ENCODE peak calls at places on chromosomes 4 and X, in seven cellular contexts. One of them, this sample, is unnamed.

GRCh38 chrX:129759576-129760061 is 20.1 kb upstream of the SASH3 start:
- DNase-seq in CD4-positive, CD25-positive, alpha-beta regulatory T cell: peak
- DNase-seq in dorsolateral prefrontal cortex: peak
- DNase-seq in right cardiac atrium: peak
- DNase-seq in left lung: peak
- DNase-seq in ovary: no peak
- DNase-seq in heart right ventricle: peak
- DNase-seq in this sample: no peak

GRCh38 chr4:129223955-129224354 is 128.0 kb downstream of the C4orf33 start:
- DNase-seq in CD4-positive, CD25-positive, alpha-beta regulatory T cell: no peak
- DNase-seq in ovary: no peak
- DNase-seq in dorsolateral prefrontal cortex: no peak
- DNase-seq in left lung: no peak
- DNase-seq in heart right ventricle: no peak
- DNase-seq in right cardiac atrium: no peak
- DNase-seq in this sample: no peak

GRCh38 chr4:78951862-78952472 is 12.7 kb upstream of the PAQR3 start:
- DNase-seq in dorsolateral prefrontal cortex: no peak
- DNase-seq in ovary: no peak
- DNase-seq in right cardiac atrium: no peak
- DNase-seq in left lung: no peak
- DNase-seq in CD4-positive, CD25-positive, alpha-beta regulatory T cell: peak
- DNase-seq in heart right ventricle: no peak
- DNase-seq in this sample: no peak

GRCh38 chr4:1365271-1366178 is 18.5 kb downstream of the UVSSA start:
- DNase-seq in ovary: no peak
- DNase-seq in left lung: peak
- DNase-seq in heart right ventricle: no peak
- DNase-seq in dorsolateral prefrontal cortex: no peak
- DNase-seq in CD4-positive, CD25-positive, alpha-beta regulatory T cell: no peak
- DNase-seq in right cardiac atrium: peak
- DNase-seq in this sample: peak

GRCh38 chrX:35919536-35920309 is at the start of gene CFAP47:
- DNase-seq in ovary: no peak
- DNase-seq in dorsolateral prefrontal cortex: no peak
- DNase-seq in CD4-positive, CD25-positive, alpha-beta regulatory T cell: no peak
- DNase-seq in left lung: peak
- DNase-seq in heart right ventricle: no peak
- DNase-seq in right cardiac atrium: peak
- DNase-seq in this sample: no peak

GRCh38 chr4:163536101-163536500 is 41.6 kb downstream of the TMA16 start:
- DNase-seq in left lung: no peak
- DNase-seq in dorsolateral prefrontal cortex: no peak
- DNase-seq in heart right ventricle: no peak
- DNase-seq in CD4-positive, CD25-positive, alpha-beta regulatory T cell: no peak
- DNase-seq in ovary: no peak
- DNase-seq in right cardiac atrium: no peak
- DNase-seq in this sample: no peak

GRCh38 chr4:74456056-74456744 is 11.3 kb downstream of the AREG start:
- DNase-seq in CD4-positive, CD25-positive, alpha-beta regulatory T cell: no peak
- DNase-seq in dorsolateral prefrontal cortex: no peak
- DNase-seq in ovary: no peak
- DNase-seq in right cardiac atrium: no peak
- DNase-seq in left lung: no peak
- DNase-seq in heart right ventricle: no peak
- DNase-seq in this sample: no peak

GRCh38 chr4:1248262-1249147 is at the start of gene CTBP1:
- DNase-seq in CD4-positive, CD25-positive, alpha-beta regulatory T cell: peak
- DNase-seq in heart right ventricle: peak
- DNase-seq in dorsolateral prefrontal cortex: peak
- DNase-seq in left lung: peak
- DNase-seq in ovary: peak
- DNase-seq in right cardiac atrium: peak
- DNase-seq in this sample: peak

GRCh38 chr4:3111461-3111860 is 37.0 kb downstream of the HTT start:
- DNase-seq in CD4-positive, CD25-positive, alpha-beta regulatory T cell: no peak
- DNase-seq in ovary: no peak
- DNase-seq in left lung: no peak
- DNase-seq in dorsolateral prefrontal cortex: no peak
- DNase-seq in heart right ventricle: no peak
- DNase-seq in right cardiac atrium: no peak
- DNase-seq in this sample: no peak

GRCh38 chr4:3115637-3116300 is 41.3 kb downstream of the HTT start:
- DNase-seq in heart right ventricle: no peak
- DNase-seq in dorsolateral prefrontal cortex: no peak
- DNase-seq in left lung: no peak
- DNase-seq in right cardiac atrium: no peak
- DNase-seq in ovary: no peak
- DNase-seq in CD4-positive, CD25-positive, alpha-beta regulatory T cell: no peak
- DNase-seq in this sample: no peak

GRCh38 chr4:3114377-3114776 is 39.9 kb downstream of the HTT start:
- DNase-seq in right cardiac atrium: no peak
- DNase-seq in CD4-positive, CD25-positive, alpha-beta regulatory T cell: no peak
- DNase-seq in ovary: no peak
- DNase-seq in dorsolateral prefrontal cortex: no peak
- DNase-seq in left lung: no peak
- DNase-seq in heart right ventricle: no peak
- DNase-seq in this sample: no peak

GRCh38 chr4:3112979-3113469 is 38.5 kb downstream of the HTT start:
- DNase-seq in heart right ventricle: no peak
- DNase-seq in left lung: no peak
- DNase-seq in right cardiac atrium: no peak
- DNase-seq in CD4-positive, CD25-positive, alpha-beta regulatory T cell: no peak
- DNase-seq in dorsolateral prefrontal cortex: no peak
- DNase-seq in ovary: no peak
- DNase-seq in this sample: no peak

DNA sequence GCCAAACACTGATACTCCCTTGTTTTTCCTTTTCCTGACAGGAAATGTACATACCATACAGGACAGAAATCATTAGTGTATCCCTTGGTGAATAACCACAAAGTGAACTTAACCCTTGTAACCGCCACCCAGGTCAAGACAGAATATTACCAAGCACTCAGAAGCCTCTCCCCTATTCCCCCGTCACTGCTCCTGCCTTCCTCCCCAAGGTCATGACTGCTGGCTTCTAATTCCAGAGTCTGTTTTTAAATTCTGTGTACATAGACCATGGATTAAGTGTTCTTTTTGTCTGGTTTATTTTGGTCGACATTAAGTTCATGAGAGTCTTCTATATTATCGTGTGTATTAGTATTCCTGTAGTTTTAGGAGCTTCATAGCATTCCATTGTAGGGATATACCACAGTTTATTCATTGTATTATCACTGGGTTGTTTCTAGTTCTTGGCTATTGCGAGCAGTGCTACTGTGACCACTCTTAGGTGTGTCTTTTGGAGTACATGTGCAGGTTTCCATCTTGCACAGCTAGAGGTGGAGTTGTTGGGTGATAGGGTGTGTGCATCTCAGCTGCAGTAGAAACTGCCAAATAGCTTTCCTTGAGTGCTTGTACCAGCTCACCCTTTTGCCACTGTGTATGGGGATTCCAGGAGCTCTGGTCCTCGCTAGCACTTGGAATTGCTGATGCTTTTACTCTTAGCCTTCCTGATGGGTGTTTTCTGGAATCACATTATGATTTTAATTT is 37.9 kb downstream of the HTT start:
- DNase-seq in CD4-positive, CD25-positive, alpha-beta regulatory T cell: no peak
- DNase-seq in left lung: no peak
- DNase-seq in right cardiac atrium: no peak
- DNase-seq in heart right ventricle: no peak
- DNase-seq in ovary: no peak
- DNase-seq in dorsolateral prefrontal cortex: no peak
- DNase-seq in this sample: no peak
- H3K27ac ChIP-seq in CD4-positive, CD25-positive, alpha-beta regulatory T cell: no peak
- H3K27ac ChIP-seq in left lung: no peak
- H3K27ac ChIP-seq in right cardiac atrium: no peak
- H3K27ac ChIP-seq in heart right ventricle: no peak
- H3K27ac ChIP-seq in ovary: no peak
- H3K27ac ChIP-seq in dorsolateral prefrontal cortex: no peak
- H3K27ac ChIP-seq in this sample: peak

GRCh38 chr4:37482236-37482635 is 203.9 kb downstream of the RELL1 start:
- DNase-seq in right cardiac atrium: no peak
- DNase-seq in CD4-positive, CD25-positive, alpha-beta regulatory T cell: no peak
- DNase-seq in dorsolateral prefrontal cortex: no peak
- DNase-seq in left lung: no peak
- DNase-seq in heart right ventricle: no peak
- DNase-seq in ovary: no peak
- DNase-seq in this sample: no peak
- H3K4me3 ChIP-seq in right cardiac atrium: no peak
- H3K4me3 ChIP-seq in CD4-positive, CD25-positive, alpha-beta regulatory T cell: no peak
- H3K4me3 ChIP-seq in dorsolateral prefrontal cortex: no peak
- H3K4me3 ChIP-seq in left lung: no peak
- H3K4me3 ChIP-seq in heart right ventricle: no peak
- H3K4me3 ChIP-seq in ovary: no peak
- H3K4me3 ChIP-seq in this sample: no peak

DNA sequence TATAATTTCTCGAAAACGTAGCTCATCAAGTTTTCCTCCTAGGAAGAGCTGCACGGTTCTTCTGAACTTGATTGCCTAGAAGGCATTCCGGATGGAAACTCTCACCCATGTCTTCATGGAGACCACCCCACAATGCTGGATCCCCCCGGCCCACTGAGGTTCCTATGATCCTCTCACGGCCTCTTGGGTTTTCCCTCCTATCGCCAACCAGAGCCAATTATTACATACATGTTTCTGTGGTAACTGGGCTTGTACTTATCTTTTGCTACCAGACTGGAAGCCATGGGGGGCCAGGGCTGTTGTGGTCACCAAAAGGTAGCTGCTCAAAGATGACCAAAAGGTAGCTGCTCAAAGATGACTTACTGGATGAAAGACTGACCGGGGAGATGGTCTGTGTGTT is 131.5 kb downstream of the AFAP1 start:
- DNase-seq in left lung: no peak
- DNase-seq in right cardiac atrium: no peak
- DNase-seq in CD4-positive, CD25-positive, alpha-beta regulatory T cell: no peak
- DNase-seq in dorsolateral prefrontal cortex: no peak
- DNase-seq in ovary: no peak
- DNase-seq in heart right ventricle: no peak
- DNase-seq in this sample: no peak
- H3K27ac ChIP-seq in left lung: no peak
- H3K27ac ChIP-seq in right cardiac atrium: peak
- H3K27ac ChIP-seq in CD4-positive, CD25-positive, alpha-beta regulatory T cell: no peak
- H3K27ac ChIP-seq in dorsolateral prefrontal cortex: no peak
- H3K27ac ChIP-seq in ovary: no peak
- H3K27ac ChIP-seq in heart right ventricle: no peak
- H3K27ac ChIP-seq in this sample: peak

GRCh38 chrX:44898411-44899221 is 25.6 kb downstream of the KDM6A start:
- DNase-seq in right cardiac atrium: no peak
- DNase-seq in dorsolateral prefrontal cortex: no peak
- DNase-seq in CD4-positive, CD25-positive, alpha-beta regulatory T cell: no peak
- DNase-seq in left lung: no peak
- DNase-seq in heart right ventricle: no peak
- DNase-seq in ovary: no peak
- DNase-seq in this sample: no peak
- H3K4me3 ChIP-seq in right cardiac atrium: no peak
- H3K4me3 ChIP-seq in dorsolateral prefrontal cortex: no peak
- H3K4me3 ChIP-seq in CD4-positive, CD25-positive, alpha-beta regulatory T cell: peak
- H3K4me3 ChIP-seq in left lung: no peak
- H3K4me3 ChIP-seq in heart right ventricle: no peak
- H3K4me3 ChIP-seq in ovary: no peak
- H3K4me3 ChIP-seq in this sample: no peak

DNA sequence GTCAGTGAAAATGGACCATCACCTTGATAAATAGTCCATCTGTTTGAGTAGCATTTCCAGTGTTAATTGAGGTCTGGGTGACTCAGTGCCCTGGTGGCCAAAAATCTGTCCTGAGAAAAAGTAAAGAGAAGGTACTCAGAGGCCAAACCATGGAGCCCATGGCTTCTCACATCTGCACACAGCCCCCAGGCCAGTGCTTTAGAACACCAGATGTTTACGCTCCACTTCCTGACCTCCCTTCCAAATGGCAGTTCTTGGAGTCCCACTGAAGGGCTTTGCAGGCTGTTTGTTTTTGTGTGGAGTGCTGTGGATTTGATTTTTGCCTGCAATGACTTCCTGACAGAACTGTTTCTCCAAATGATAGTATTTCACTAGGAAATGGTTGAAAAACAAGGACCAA is 60.2 kb upstream of the GPC4 start:
- DNase-seq in left lung: no peak
- DNase-seq in heart right ventricle: no peak
- DNase-seq in dorsolateral prefrontal cortex: no peak
- DNase-seq in CD4-positive, CD25-positive, alpha-beta regulatory T cell: no peak
- DNase-seq in right cardiac atrium: peak
- DNase-seq in ovary: no peak
- DNase-seq in this sample: peak
- H3K27ac ChIP-seq in left lung: no peak
- H3K27ac ChIP-seq in heart right ventricle: no peak
- H3K27ac ChIP-seq in dorsolateral prefrontal cortex: no peak
- H3K27ac ChIP-seq in CD4-positive, CD25-positive, alpha-beta regulatory T cell: no peak
- H3K27ac ChIP-seq in right cardiac atrium: no peak
- H3K27ac ChIP-seq in ovary: no peak
- H3K27ac ChIP-seq in this sample: peak

DNA sequence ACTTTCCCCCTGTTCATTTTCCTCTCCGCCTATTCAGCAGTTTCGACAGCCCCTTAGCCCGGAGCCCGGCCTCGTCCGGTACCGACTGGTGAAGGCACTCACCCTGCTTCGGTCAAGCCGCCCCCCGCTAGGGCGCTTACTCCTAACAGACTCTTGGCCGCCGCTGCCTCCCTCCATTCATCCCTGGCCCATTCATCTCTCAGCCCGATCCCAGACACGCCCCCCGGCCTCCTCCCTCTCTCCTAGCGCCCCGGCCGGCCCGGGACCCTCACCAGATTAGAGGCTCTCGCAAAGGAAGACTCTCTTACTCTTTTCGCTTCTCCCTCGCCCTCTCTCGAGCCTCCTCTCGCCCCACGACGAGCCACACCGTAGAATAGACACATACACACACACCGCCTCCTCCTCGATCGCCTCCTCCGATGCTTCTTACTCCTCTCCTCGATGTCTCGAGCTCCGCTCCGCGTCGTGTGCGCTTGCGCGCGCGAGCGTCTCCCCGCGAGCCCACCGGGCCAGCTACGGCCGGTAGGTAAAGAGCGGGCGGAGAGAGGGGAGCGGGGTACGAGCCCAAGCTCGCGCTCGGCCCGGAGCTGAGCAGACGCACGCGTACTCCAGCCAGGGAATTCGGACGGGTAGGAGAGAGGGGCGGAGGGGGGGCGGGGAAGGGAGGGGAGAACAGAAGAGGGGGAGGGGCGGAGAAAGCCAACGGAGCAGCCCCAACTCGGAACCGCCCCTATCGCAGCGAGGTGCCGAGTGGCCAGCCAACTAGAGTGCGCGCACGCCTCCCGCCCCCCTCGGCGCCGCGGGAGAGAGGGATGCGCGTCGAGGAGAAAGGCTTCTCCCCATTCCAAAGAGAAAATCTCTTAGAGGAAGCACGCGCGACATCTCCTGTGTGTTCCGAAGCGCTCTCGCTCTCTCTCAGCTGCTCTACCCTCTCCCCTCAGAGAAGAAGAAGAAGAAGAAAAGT is at the start of gene WNK3:
- DNase-seq in ovary: peak
- DNase-seq in dorsolateral prefrontal cortex: peak
- DNase-seq in heart right ventricle: peak
- DNase-seq in right cardiac atrium: peak
- DNase-seq in left lung: peak
- DNase-seq in CD4-positive, CD25-positive, alpha-beta regulatory T cell: peak
- DNase-seq in this sample: peak
- H3K4me3 ChIP-seq in ovary: peak
- H3K4me3 ChIP-seq in dorsolateral prefrontal cortex: peak
- H3K4me3 ChIP-seq in heart right ventricle: peak
- H3K4me3 ChIP-seq in right cardiac atrium: peak
- H3K4me3 ChIP-seq in left lung: peak
- H3K4me3 ChIP-seq in CD4-positive, CD25-positive, alpha-beta regulatory T cell: no peak
- H3K4me3 ChIP-seq in this sample: peak

This sample was measured in left ventricle myocardium inferior.